ENCODE peak calls at places on chromosomes 16 and 17, in six cellular contexts. S is GM18507, P is substantia nigra, O is hypothalamus, V is left ventricle myocardium inferior, D is HS-5. I is an unnamed sample.

GRCh38 chr16:4426021-4426684 is 485 bp downstream of the DNAJA3 start:
- DNase-seq in S (no peak), P (no peak), V (no peak), D (no peak), O (no peak), I (no peak)

GRCh38 chr16:66300037-66300436 is 66.5 kb upstream of the CDH5 start:
- DNase-seq in D (no peak), P (no peak), V (no peak), O (no peak), S (no peak), I (no peak)

GRCh38 chr16:50578147-50578546 is 30.0 kb downstream of the NKD1 start:
- DNase-seq in O (no peak), D (no peak), S (no peak), V (no peak), P (no peak), I (no peak)

GRCh38 chr16:47779201-47780016 is 318.3 kb downstream of the PHKB start:
- DNase-seq in V (no peak), O (no peak), D (no peak), P (no peak), S (no peak), I (peak)

GRCh38 chr17:57092171-57092570 is 7.1 kb downstream of the AKAP1 start:
- DNase-seq in O (no peak), D (no peak), S (no peak), P (no peak), V (no peak), I (no peak)

GRCh38 chr17:7573324-7574080 is 5.9 kb upstream of the CD68 start:
- DNase-seq in V (peak), S (peak), D (peak), O (peak), P (peak), I (peak)

GRCh38 chr16:35637683-35638082 is 2178.3 kb downstream of the TP53TG3F start:
- DNase-seq in V (no peak), O (no peak), D (no peak), S (no peak), P (no peak), I (no peak)

GRCh38 chr17:40912506-40913220 is 24.8 kb downstream of the KRT23 start:
- DNase-seq in D (no peak), S (no peak), P (no peak), O (no peak), V (no peak), I (no peak)

GRCh38 chr17:45051060-45051719 is at the start of gene DCAKD:
- DNase-seq in O (peak), V (peak), P (peak), D (peak), S (peak), I (peak)

GRCh38 chr16:47056704-47057630 is 83.5 kb upstream of the DNAJA2 start:
- DNase-seq in S (no peak), D (no peak), V (no peak), P (no peak), O (no peak), I (no peak)

GRCh38 chr17:41620583-41621434 is 3.6 kb downstream of the KRT17 start:
- DNase-seq in V (no peak), D (no peak), P (no peak), S (no peak), O (no peak), I (no peak)

GRCh38 chr17:80804466-80804865 is 187.2 kb upstream of the CHMP6 start:
- DNase-seq in O (no peak), V (no peak), S (no peak), D (no peak), P (no peak), I (no peak)

GRCh38 chr17:82931696-82932060 is 91.9 kb upstream of the ZNF750 start:
- DNase-seq in V (peak), P (peak), D (no peak), O (peak), S (no peak), I (no peak)

GRCh38 chr16:15819046-15819445 is 37.8 kb downstream of the MYH11 start:
- DNase-seq in D (no peak), O (no peak), S (no peak), V (no peak), P (no peak), I (no peak)

GRCh38 chr17:37067555-37068111 is 118.9 kb downstream of the AATF start:
- DNase-seq in O (no peak), V (peak), D (peak), S (no peak), P (no peak), I (no peak)

GRCh38 chr17:77460514-77461046 is 319.8 kb downstream of the SEC14L1 start:
- DNase-seq in O (no peak), S (no peak), P (no peak), D (no peak), V (no peak), I (peak)

GRCh38 chr17:77110006-77110374 is 30.8 kb upstream of the SEC14L1 start:
- DNase-seq in O (no peak), D (no peak), S (no peak), V (no peak), P (peak), I (peak)

GRCh38 chr16:66705790-66706505 is 9.4 kb upstream of the CMTM4 start:
- DNase-seq in S (no peak), V (peak), O (peak), P (peak), D (no peak), I (no peak)

GRCh38 chr17:33451221-33451620 is 158.1 kb upstream of the ASIC2 start:
- DNase-seq in P (no peak), O (no peak), V (no peak), D (no peak), S (no peak), I (no peak)

GRCh38 chr16:14302031-14302398 is 230.9 kb downstream of the MRTFB start:
- DNase-seq in D (no peak), S (no peak), V (peak), O (no peak), P (peak), I (peak)

GRCh38 chr17:524570-524969 is 172.0 kb upstream of the RPH3AL start:
- DNase-seq in S (no peak), V (no peak), D (no peak), O (no peak), P (no peak), I (no peak)

GRCh38 chr16:31001507-31002251 is 8.8 kb downstream of the STX1B start:
- DNase-seq in D (no peak), P (no peak), S (no peak), O (no peak), V (no peak), I (no peak)

GRCh38 chr17:7207120-7208001 is 12.3 kb downstream of the DLG4 start:
- DNase-seq in O (no peak), V (peak), S (no peak), D (no peak), P (no peak), I (no peak)

GRCh38 chr16:31084584-31085298 is 4.0 kb downstream of the PRSS53 start:
- DNase-seq in V (no peak), D (no peak), O (no peak), P (no peak), S (no peak), I (peak)

GRCh38 chr16:29024280-29024679 is 39.4 kb downstream of the LAT start:
- DNase-seq in O (no peak), S (no peak), V (no peak), D (no peak), P (no peak), I (no peak)

GRCh38 chr16:23948949-23949392 is 113.2 kb downstream of the PRKCB start:
- DNase-seq in O (no peak), D (no peak), P (no peak), S (no peak), V (no peak), I (no peak)

GRCh38 chr16:29304251-29304900 is 102.1 kb downstream of the NPIPB11 start:
- DNase-seq in S (no peak), V (no peak), P (peak), D (no peak), O (peak), I (no peak)

GRCh38 chr17:9615486-9615885 is 29.8 kb upstream of the USP43 start:
- DNase-seq in D (no peak), V (no peak), S (no peak), P (no peak), O (no peak), I (no peak)

GRCh38 chr17:1033503-1033902 is 36.6 kb downstream of the TIMM22 start:
- DNase-seq in D (no peak), O (no peak), V (no peak), P (no peak), S (no peak), I (no peak)

GRCh38 chr17:79745641-79746105 is 14.9 kb downstream of the ENPP7 start:
- DNase-seq in O (no peak), P (no peak), D (no peak), V (no peak), S (no peak), I (no peak)